ENCODE peak calls at places on chromosomes 3 and 15, in five cellular contexts. One of them, this sample, is unnamed. For H3K36me3, the result is how much of the 10 kb centered on the place peaks cover.

GRCh38 chr3:143998266-143998665 is 26.6 kb downstream of the DIPK2A start:
- DNase-seq in fibroblast of lung: peak
- DNase-seq in brain microvascular endothelial cell: peak
- DNase-seq in Peyer's patch: no peak
- DNase-seq in BJ: no peak
- DNase-seq in this sample: no peak

GRCh38 chr3:140207541-140207940 is 272.6 kb downstream of the CLSTN2 start:
- DNase-seq in fibroblast of lung: no peak
- DNase-seq in brain microvascular endothelial cell: no peak
- DNase-seq in Peyer's patch: no peak
- DNase-seq in BJ: no peak
- DNase-seq in this sample: no peak

GRCh38 chr3:69744507-69744906 is 5.2 kb downstream of the MITF start:
- DNase-seq in fibroblast of lung: no peak
- DNase-seq in brain microvascular endothelial cell: no peak
- DNase-seq in Peyer's patch: no peak
- DNase-seq in BJ: no peak
- DNase-seq in this sample: no peak

GRCh38 chr3:124117486-124117885 is 125.6 kb upstream of the ROPN1 start:
- DNase-seq in fibroblast of lung: peak
- DNase-seq in brain microvascular endothelial cell: peak
- DNase-seq in Peyer's patch: no peak
- DNase-seq in BJ: no peak
- DNase-seq in this sample: no peak

GRCh38 chr3:196159952-196160804 is 51.0 kb downstream of the ZDHHC19 start:
- DNase-seq in fibroblast of lung: peak
- DNase-seq in brain microvascular endothelial cell: peak
- DNase-seq in Peyer's patch: peak
- DNase-seq in BJ: no peak
- DNase-seq in this sample: peak

GRCh38 chr3:10334461-10334860 is 13.5 kb upstream of the SEC13 start:
- DNase-seq in fibroblast of lung: no peak
- DNase-seq in brain microvascular endothelial cell: peak
- DNase-seq in Peyer's patch: no peak
- DNase-seq in BJ: no peak
- DNase-seq in this sample: no peak

GRCh38 chr3:29468150-29468549 is 187.3 kb downstream of the RBMS3 start:
- DNase-seq in fibroblast of lung: no peak
- DNase-seq in brain microvascular endothelial cell: no peak
- DNase-seq in Peyer's patch: no peak
- DNase-seq in BJ: peak
- DNase-seq in this sample: no peak

GRCh38 chr3:111810909-111811308 is 48.2 kb upstream of the PHLDB2 start:
- DNase-seq in fibroblast of lung: peak
- DNase-seq in brain microvascular endothelial cell: peak
- DNase-seq in Peyer's patch: no peak
- DNase-seq in BJ: peak
- DNase-seq in this sample: no peak

GRCh38 chr3:188595890-188596376 is 442.0 kb downstream of the LPP start:
- DNase-seq in fibroblast of lung: peak
- DNase-seq in brain microvascular endothelial cell: no peak
- DNase-seq in Peyer's patch: no peak
- DNase-seq in BJ: peak
- DNase-seq in this sample: no peak

GRCh38 chr15:35871282-35871681 is 325.3 kb upstream of the DPH6 start:
- DNase-seq in fibroblast of lung: no peak
- DNase-seq in brain microvascular endothelial cell: no peak
- DNase-seq in Peyer's patch: no peak
- DNase-seq in BJ: no peak
- DNase-seq in this sample: no peak

GRCh38 chr3:77042892-77043291 is 3.0 kb downstream of the ROBO2 start:
- DNase-seq in fibroblast of lung: peak
- DNase-seq in brain microvascular endothelial cell: no peak
- DNase-seq in Peyer's patch: no peak
- DNase-seq in BJ: no peak
- DNase-seq in this sample: no peak

GRCh38 chr15:62145015-62145735 is 19.9 kb downstream of the C2CD4B start:
- DNase-seq in fibroblast of lung: no peak
- DNase-seq in brain microvascular endothelial cell: no peak
- DNase-seq in Peyer's patch: no peak
- DNase-seq in BJ: no peak
- DNase-seq in this sample: no peak

GRCh38 chr3:158470944-158471638 is 99.9 kb upstream of the MLF1 start:
- DNase-seq in fibroblast of lung: peak
- DNase-seq in brain microvascular endothelial cell: no peak
- DNase-seq in Peyer's patch: no peak
- DNase-seq in BJ: no peak
- DNase-seq in this sample: no peak

GRCh38 chr15:24718289-24719082 is 42.9 kb downstream of the NPAP1 start:
- DNase-seq in fibroblast of lung: no peak
- DNase-seq in brain microvascular endothelial cell: no peak
- DNase-seq in Peyer's patch: no peak
- DNase-seq in BJ: no peak
- DNase-seq in this sample: no peak

GRCh38 chr15:71115567-71116351 is 488 bp downstream of the THSD4 start:
- DNase-seq in fibroblast of lung: peak
- DNase-seq in brain microvascular endothelial cell: peak
- DNase-seq in Peyer's patch: peak
- DNase-seq in BJ: no peak
- DNase-seq in this sample: peak

GRCh38 chr15:101615414-101615985 is 36.7 kb downstream of the TM2D3 start:
- DNase-seq in fibroblast of lung: no peak
- DNase-seq in brain microvascular endothelial cell: no peak
- DNase-seq in Peyer's patch: no peak
- DNase-seq in BJ: no peak
- DNase-seq in this sample: no peak
- H3K4me3 ChIP-seq in fibroblast of lung: no peak
- H3K4me3 ChIP-seq in brain microvascular endothelial cell: no peak
- H3K4me3 ChIP-seq in Peyer's patch: no peak
- H3K4me3 ChIP-seq in BJ: no peak
- H3K4me3 ChIP-seq in this sample: no peak

DNA sequence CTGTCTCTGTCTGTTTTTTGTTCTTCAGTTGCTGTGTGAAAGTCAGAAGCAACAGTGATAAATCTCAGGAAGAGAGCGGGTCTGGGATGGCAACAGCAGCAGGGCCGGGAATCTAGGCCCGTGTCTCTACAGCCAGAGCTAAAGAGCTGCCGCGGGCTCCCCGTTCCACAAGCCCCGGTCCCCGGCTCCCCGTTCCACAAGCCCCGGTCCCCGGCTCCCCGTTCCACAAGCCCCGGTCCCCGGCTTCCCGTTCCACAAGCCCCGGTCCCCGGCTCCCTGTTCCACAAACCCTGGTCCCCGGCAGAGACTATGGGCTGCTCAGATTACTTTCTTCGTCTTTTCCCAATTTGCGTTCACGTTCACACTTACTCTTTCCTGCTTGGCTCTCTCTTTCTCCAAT is 19.5 kb downstream of the RCCD1 start:
- DNase-seq in fibroblast of lung: no peak
- DNase-seq in brain microvascular endothelial cell: no peak
- DNase-seq in Peyer's patch: no peak
- DNase-seq in BJ: no peak
- DNase-seq in this sample: no peak
- H3K36me3 ChIP-seq in fibroblast of lung: under half
- H3K36me3 ChIP-seq in brain microvascular endothelial cell: under half
- H3K36me3 ChIP-seq in Peyer's patch: under half
- H3K36me3 ChIP-seq in BJ: under half
- H3K36me3 ChIP-seq in this sample: under half

GRCh38 chr3:100953103-100953502 is 40.1 kb downstream of the ABI3BP start:
- DNase-seq in fibroblast of lung: no peak
- DNase-seq in brain microvascular endothelial cell: no peak
- DNase-seq in Peyer's patch: no peak
- DNase-seq in BJ: no peak
- DNase-seq in this sample: no peak
- TF ChIP-seq CTCF in fibroblast of lung: no peak
- TF ChIP-seq CTCF in brain microvascular endothelial cell: no peak
- TF ChIP-seq CTCF in Peyer's patch: no peak
- TF ChIP-seq CTCF in BJ: no peak
- TF ChIP-seq CTCF in this sample: no peak

DNA sequence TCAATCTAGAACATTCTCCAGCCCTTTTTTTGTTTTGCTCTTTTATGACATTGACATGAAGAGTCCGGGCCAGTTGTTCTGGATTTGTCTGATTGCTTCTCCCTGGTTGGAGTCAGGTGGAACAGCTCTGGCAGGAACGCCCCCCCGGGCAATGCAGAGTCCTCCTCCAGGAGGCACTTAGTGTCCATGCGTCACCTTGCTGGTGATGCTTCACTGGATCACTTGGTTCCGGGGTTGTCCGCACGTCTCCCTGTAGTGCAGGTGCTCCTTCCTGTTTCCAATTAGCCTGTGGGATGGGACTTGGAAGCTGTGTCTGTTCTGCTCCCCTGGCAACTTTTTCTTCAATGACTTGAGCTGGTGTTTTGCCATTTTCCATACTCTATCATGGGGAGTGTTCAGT is 9.8 kb downstream of the CSK start:
- DNase-seq in fibroblast of lung: no peak
- DNase-seq in brain microvascular endothelial cell: no peak
- DNase-seq in Peyer's patch: no peak
- DNase-seq in BJ: no peak
- DNase-seq in this sample: no peak
- H3K4me3 ChIP-seq in fibroblast of lung: no peak
- H3K4me3 ChIP-seq in brain microvascular endothelial cell: no peak
- H3K4me3 ChIP-seq in Peyer's patch: no peak
- H3K4me3 ChIP-seq in BJ: no peak
- H3K4me3 ChIP-seq in this sample: peak

GRCh38 chr3:155919728-155920127 is 49.3 kb downstream of the GMPS start:
- DNase-seq in fibroblast of lung: no peak
- DNase-seq in brain microvascular endothelial cell: no peak
- DNase-seq in Peyer's patch: no peak
- DNase-seq in BJ: no peak
- DNase-seq in this sample: no peak
- H3K36me3 ChIP-seq in fibroblast of lung: under half
- H3K36me3 ChIP-seq in brain microvascular endothelial cell: under half
- H3K36me3 ChIP-seq in Peyer's patch: under half
- H3K36me3 ChIP-seq in BJ: under half
- H3K36me3 ChIP-seq in this sample: under half

This sample was measured in GM06990.